ENCODE peak calls at places on chromosomes 12 and 14, in nine cellular contexts. E is kidney epithelial cell; W is frontal cortex; I is central memory CD8-positive, alpha-beta T cell; R is neuronal stem cell; N is NCI-H510A treated with DMSO at 0.1 percent for 48 hours; H is fibroblast of the conjunctiva; Z is DMS53; M is GM04504. U is an unnamed sample.

GRCh38 chr12:79344855-79345840 is 345.6 kb downstream of the PAWR start:
- DNase-seq in E (peak), W (no peak), I (no peak), R (peak), N (peak), H (peak), Z (peak), M (no peak), U (peak)

GRCh38 chr14:94636744-94637412 is 24.7 kb downstream of the SERPINA3 start:
- DNase-seq in E (no peak), W (no peak), I (no peak), R (no peak), N (no peak), H (no peak), Z (peak), M (no peak), U (no peak)

GRCh38 chr14:23045419-23046357 is 3.7 kb downstream of the PSMB11 start:
- DNase-seq in E (no peak), W (no peak), I (no peak), R (no peak), N (no peak), H (no peak), Z (no peak), M (no peak), U (no peak)

GRCh38 chr14:103033744-103034143 is 23.6 kb downstream of the CDC42BPB start:
- DNase-seq in E (no peak), W (no peak), I (no peak), R (no peak), N (no peak), H (no peak), Z (no peak), M (no peak), U (no peak)

GRCh38 chr12:92224685-92225331 is 79.2 kb upstream of the BTG1 start:
- DNase-seq in E (peak), W (no peak), I (no peak), R (no peak), N (no peak), H (peak), Z (peak), M (no peak), U (peak)

GRCh38 chr12:49763006-49763591 is 21.7 kb downstream of the TMBIM6 start:
- DNase-seq in E (peak), W (no peak), I (peak), R (peak), N (peak), H (no peak), Z (peak), M (no peak), U (peak)

GRCh38 chr12:47828967-47829482 is 9.3 kb upstream of the HDAC7 start:
- DNase-seq in E (no peak), W (no peak), I (no peak), R (no peak), N (no peak), H (no peak), Z (no peak), M (peak), U (peak)

GRCh38 chr14:69321601-69322330 is 61.8 kb downstream of the GALNT16 start:
- DNase-seq in E (no peak), W (no peak), I (no peak), R (no peak), N (no peak), H (peak), Z (no peak), M (no peak), U (no peak)

GRCh38 chr12:105740970-105741725 is 397.6 kb downstream of the NUAK1 start:
- DNase-seq in E (no peak), W (no peak), I (no peak), R (no peak), N (no peak), H (no peak), Z (no peak), M (peak), U (no peak)

GRCh38 chr12:8681129-8681902 is 16.5 kb upstream of the RIMKLB start:
- DNase-seq in E (no peak), W (no peak), I (no peak), R (no peak), N (peak), H (no peak), Z (peak), M (no peak), U (peak)

GRCh38 chr12:131940121-131940520 is 9.6 kb upstream of the EP400 start:
- DNase-seq in E (no peak), W (no peak), I (no peak), R (no peak), N (no peak), H (no peak), Z (no peak), M (no peak), U (no peak)

GRCh38 chr12:83945871-83946270 is 966.7 kb downstream of the SLC6A15 start:
- DNase-seq in E (no peak), W (no peak), I (no peak), R (no peak), N (no peak), H (peak), Z (peak), M (peak), U (no peak)

GRCh38 chr14:35687335-35687939 is 121.7 kb downstream of the RALGAPA1 start:
- DNase-seq in E (no peak), W (no peak), I (no peak), R (peak), N (peak), H (peak), Z (peak), M (peak), U (peak)

GRCh38 chr14:72783741-72784140 is 110.2 kb downstream of the DPF3 start:
- DNase-seq in E (no peak), W (no peak), I (no peak), R (no peak), N (no peak), H (no peak), Z (no peak), M (no peak), U (no peak)

GRCh38 chr14:79641371-79641770 is 569.9 kb downstream of the DIO2 start:
- DNase-seq in E (no peak), W (no peak), I (no peak), R (no peak), N (no peak), H (no peak), Z (no peak), M (no peak), U (no peak)

GRCh38 chr12:47839214-47839613 is 19.5 kb upstream of the HDAC7 start:
- DNase-seq in E (no peak), W (no peak), I (no peak), R (no peak), N (no peak), H (no peak), Z (no peak), M (no peak), U (no peak)

GRCh38 chr12:29088611-29089219 is 60.4 kb upstream of the FAR2 start:
- DNase-seq in E (no peak), W (no peak), I (no peak), R (no peak), N (no peak), H (peak), Z (peak), M (no peak), U (peak)

GRCh38 chr14:49173765-49174373 is 412.3 kb downstream of the RPS29 start:
- DNase-seq in E (peak), W (no peak), I (no peak), R (peak), N (peak), H (peak), Z (peak), M (peak), U (peak)

GRCh38 chr12:109727746-109728726 is 14.4 kb downstream of the FAM222A start:
- DNase-seq in E (no peak), W (no peak), I (no peak), R (no peak), N (peak), H (no peak), Z (no peak), M (no peak), U (no peak)

GRCh38 chr14:23633160-23633701 is 2.9 kb upstream of the DHRS2 start:
- DNase-seq in E (no peak), W (no peak), I (no peak), R (no peak), N (no peak), H (no peak), Z (peak), M (no peak), U (peak)